ENCODE peak calls at places on chromosome 16, in nine cellular contexts. K is cardiac fibroblast, J is gastrocnemius medialis, P is prostate gland, O is SK-N-SH, U is sigmoid colon, I is esophagus muscularis mucosa, T is heart left ventricle, Z is cardiac muscle cell. A is an unnamed sample.

GRCh38 chr16:57618306-57619132 is 9.9 kb upstream of the ADGRG1 start:
- DNase-seq in K (no peak), J (no peak), P (peak; percentile 77), O (no peak), U (peak; percentile 43), I (no peak), T (no peak), Z (peak; percentile 33), A (peak; percentile 76)

GRCh38 chr16:17382949-17383348 is 87.8 kb downstream of the XYLT1 start:
- DNase-seq in K (no peak), J (no peak), P (no peak), O (no peak), U (no peak), I (no peak), T (no peak), Z (no peak), A (no peak)

GRCh38 chr16:1142911-1143310 is 10.0 kb upstream of the CACNA1H start:
- DNase-seq in K (no peak), J (no peak), P (no peak), O (no peak), U (no peak), I (no peak), T (no peak), Z (no peak), A (no peak)

GRCh38 chr16:87062569-87063442 is 254.4 kb downstream of the C16orf95 start:
- DNase-seq in K (peak; percentile 78), J (peak; percentile 45), P (peak; percentile 19), O (peak; percentile 91), U (peak; percentile 5), I (no peak), T (peak; percentile 77), Z (peak; percentile 77), A (peak; percentile 85)

GRCh38 chr16:53809088-53809951 is 105.4 kb downstream of the FTO start:
- DNase-seq in K (peak; percentile 67), J (no peak), P (no peak), O (no peak), U (no peak), I (no peak), T (no peak), Z (peak; percentile 84), A (no peak)

GRCh38 chr16:17629936-17630335 is 159.2 kb upstream of the XYLT1 start:
- DNase-seq in K (no peak), J (no peak), P (no peak), O (no peak), U (no peak), I (no peak), T (no peak), Z (no peak), A (no peak)

GRCh38 chr16:9092282-9092962 is 978 bp downstream of the HAPSTR1 start:
- DNase-seq in K (no peak), J (peak; percentile 31), P (peak; percentile 21), O (peak; percentile 73), U (peak; percentile 73), I (no peak), T (peak; percentile 70), Z (no peak), A (peak; percentile 81)

GRCh38 chr16:30953511-30954124 is 3.9 kb upstream of the SETD1A start:
- DNase-seq in K (peak; percentile 82), J (peak; percentile 54), P (no peak), O (peak; percentile 76), U (peak; percentile 76), I (no peak), T (peak; percentile 77), Z (peak; percentile 83), A (peak; percentile 32)

GRCh38 chr16:53933407-53933806 is 229.5 kb downstream of the FTO start:
- DNase-seq in K (no peak), J (no peak), P (no peak), O (no peak), U (no peak), I (no peak), T (no peak), Z (no peak), A (no peak)

DNA sequence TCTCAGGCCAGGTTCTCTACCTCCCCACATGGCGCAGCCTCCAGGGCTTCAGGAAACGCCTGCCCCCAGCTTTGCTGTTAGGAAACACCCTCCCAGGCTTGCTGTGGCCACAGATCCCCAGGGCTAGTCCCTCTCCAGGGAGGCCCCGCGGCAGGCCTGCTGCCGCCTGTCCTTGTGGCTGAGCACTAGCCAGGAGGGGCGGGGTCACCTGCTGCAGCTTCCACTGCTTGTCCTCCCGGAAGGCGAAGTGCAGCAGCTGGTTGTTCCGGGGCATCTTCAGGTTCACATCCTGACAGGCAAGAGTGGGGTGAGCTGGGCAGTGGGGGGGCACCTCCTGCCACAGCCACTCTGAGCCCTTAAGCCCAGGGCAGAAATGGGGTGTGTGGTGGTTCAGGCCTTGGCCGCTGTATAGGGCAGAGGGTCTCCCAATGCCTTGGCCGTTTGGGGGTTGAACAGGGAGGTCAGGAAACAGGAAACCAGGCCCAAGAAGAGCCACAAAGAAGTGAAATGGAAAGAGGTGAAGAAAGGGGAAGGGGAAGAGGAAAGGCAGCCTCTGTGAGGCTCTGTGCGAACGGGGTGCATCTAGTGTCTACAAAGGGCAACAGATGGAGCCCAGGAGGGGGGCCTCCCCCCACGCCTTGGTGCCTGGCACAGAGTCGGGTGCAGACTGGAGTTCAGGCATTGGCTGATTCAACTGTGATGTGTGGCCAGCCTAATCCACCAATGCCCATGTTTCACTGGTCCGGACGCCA is 2.0 kb downstream of the ROGDI start:
- DNase-seq in K (no peak), J (no peak), P (peak; percentile 58), O (no peak), U (no peak), I (no peak), T (peak; percentile 81), Z (no peak), A (peak; percentile 93)
- H3K4me3 ChIP-seq in K (no peak overlapping the region), J (no peak overlapping the region), P (no peak overlapping the region), O (no peak overlapping the region), U (no peak overlapping the region), I (no peak overlapping the region), T (peak overlapping the region; percentile 95), Z (no peak overlapping the region), A (no peak overlapping the region)

GRCh38 chr16:46858151-46858550 is 26.0 kb upstream of the GPT2 start:
- DNase-seq in K (no peak), J (no peak), P (no peak), O (no peak), U (no peak), I (no peak), T (no peak), Z (no peak), A (no peak)

GRCh38 chr16:46854846-46855245 is 23.9 kb upstream of the C16orf87 start:
- DNase-seq in K (no peak), J (no peak), P (no peak), O (no peak), U (no peak), I (no peak), T (no peak), Z (no peak), A (no peak)

GRCh38 chr16:46855389-46855788 is 24.4 kb upstream of the C16orf87 start:
- DNase-seq in K (no peak), J (no peak), P (no peak), O (no peak), U (no peak), I (no peak), T (no peak), Z (no peak), A (no peak)

GRCh38 chr16:46859719-46860152 is 24.4 kb upstream of the GPT2 start:
- DNase-seq in K (peak; percentile 72), J (no peak), P (no peak), O (no peak), U (no peak), I (no peak), T (no peak), Z (peak; percentile 81), A (no peak)

GRCh38 chr16:46857261-46857962 is 26.4 kb upstream of the C16orf87 start:
- DNase-seq in K (peak; percentile 49), J (peak; percentile 25), P (peak; percentile 30), O (peak; percentile 63), U (no peak), I (no peak), T (no peak), Z (peak; percentile 50), A (no peak)
- TF ChIP-seq CTCF in K (peak; percentile 60), J (peak; percentile 51), P (peak; percentile 27), O (peak; percentile 49), U (peak; percentile 24), I (peak; percentile 42), T (peak; percentile 18), Z (peak; percentile 44), A (no peak)

DNA sequence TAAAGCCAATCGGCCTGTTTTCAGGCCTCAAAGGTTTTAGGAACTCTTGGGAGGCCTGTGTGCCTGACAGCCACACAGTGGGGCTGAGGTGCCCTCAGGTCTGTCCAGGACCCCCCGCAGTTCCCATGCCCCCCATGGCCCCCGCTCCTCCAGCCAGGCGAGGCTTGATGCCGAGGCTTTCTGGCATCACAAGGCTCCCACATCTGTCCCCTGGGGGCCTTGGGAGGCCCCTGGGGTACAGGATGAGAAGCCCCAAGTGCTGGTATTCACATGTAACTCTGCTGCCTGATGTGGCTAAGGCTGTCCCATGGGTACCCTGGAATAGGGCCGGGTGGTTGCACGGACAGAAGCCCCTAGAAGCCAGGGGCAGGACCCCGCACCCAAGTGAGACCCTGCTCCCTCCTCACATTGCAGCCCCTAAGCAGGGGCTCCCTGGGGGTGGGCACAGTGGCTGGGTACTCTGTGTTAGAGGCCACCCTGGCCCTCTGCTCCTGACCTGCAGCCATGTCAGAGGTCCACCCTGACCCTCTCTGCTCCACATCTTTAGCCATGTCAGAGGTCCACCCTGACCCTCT is 2.3 kb downstream of the CBFA2T3 start:
- DNase-seq in K (no peak), J (no peak), P (no peak), O (no peak), U (no peak), I (no peak), T (no peak), Z (no peak), A (peak; percentile 39)
- H3K4me3 ChIP-seq in K (no peak overlapping the region), J (no peak overlapping the region), P (no peak overlapping the region), O (no peak overlapping the region), U (no peak overlapping the region), I (no peak overlapping the region), T (no peak overlapping the region), Z (no peak overlapping the region), A (no peak overlapping the region)

GRCh38 chr16:21685034-21685455 is 21.3 kb downstream of the OTOA start:
- DNase-seq in K (no peak), J (no peak), P (no peak), O (no peak), U (no peak), I (no peak), T (no peak), Z (peak; percentile 12), A (no peak)

GRCh38 chr16:21683184-21683583 is 19.4 kb downstream of the OTOA start:
- DNase-seq in K (no peak), J (no peak), P (no peak), O (no peak), U (no peak), I (no peak), T (no peak), Z (no peak), A (no peak)

GRCh38 chr16:21689107-21689506 is 25.3 kb downstream of the OTOA start:
- DNase-seq in K (no peak), J (no peak), P (no peak), O (no peak), U (no peak), I (no peak), T (no peak), Z (no peak), A (no peak)

DNA sequence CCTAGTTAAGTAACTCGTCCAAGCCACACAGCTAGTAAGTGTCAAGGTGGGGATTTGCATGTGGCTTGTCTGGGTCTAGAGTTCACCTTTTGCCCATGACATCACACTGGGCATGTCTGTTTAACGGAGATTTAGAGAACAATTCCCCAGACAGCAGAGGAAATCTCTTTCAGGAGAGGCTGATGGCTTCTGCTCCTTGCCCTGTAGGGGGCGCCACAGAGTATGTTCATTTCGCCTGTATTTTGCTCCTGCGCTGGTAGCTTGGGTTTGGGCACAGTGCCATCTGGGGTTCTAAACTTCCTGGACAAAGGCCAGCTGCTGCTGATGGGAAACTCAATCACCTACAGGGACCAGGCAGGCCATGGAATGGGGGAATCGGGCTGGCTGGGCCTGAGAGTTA is 20.4 kb downstream of the OTOA start:
- DNase-seq in K (no peak), J (no peak), P (peak; percentile 4), O (peak; percentile 42), U (no peak), I (no peak), T (no peak), Z (peak; percentile 6), A (no peak)
- TF ChIP-seq CTCF in K (peak; percentile 58), J (no peak), P (no peak), O (peak; percentile 59), U (no peak), I (no peak), T (peak; percentile 35), Z (peak; percentile 47), A (no peak)